ENCODE peak calls at places on chromosomes 2 and 18, in eight cellular contexts. H is fibroblast of lung, W is stomach, E is colonic mucosa, C is neural progenitor cell, L is brain microvascular endothelial cell, N is heart right ventricle, B is uterus. I is an unnamed sample.

GRCh38 chr2:50951416-50951815 is 80.5 kb downstream of the NRXN1 start:
- DNase-seq in H (peak; percentile 69), W (no peak), E (no peak), C (no peak), L (no peak), N (no peak), B (no peak), I (no peak)

GRCh38 chr2:109105113-109105512 is 23.9 kb upstream of the SH3RF3 start:
- DNase-seq in H (no peak), W (no peak), E (no peak), C (no peak), L (no peak), N (no peak), B (no peak), I (no peak)

GRCh38 chr2:38417745-38418689 is 40.9 kb upstream of the ATL2 start:
- DNase-seq in H (peak; percentile 22), W (no peak), E (no peak), C (no peak), L (no peak), N (no peak), B (no peak), I (no peak)

GRCh38 chr2:189407161-189407943 is 33.9 kb upstream of the WDR75 start:
- DNase-seq in H (peak; percentile 84), W (no peak), E (no peak), C (no peak), L (peak; percentile 68), N (no peak), B (peak; percentile 27), I (no peak)

GRCh38 chr2:240932724-240933047 is 26.6 kb downstream of the CROCC2 start:
- DNase-seq in H (no peak), W (peak; percentile 14), E (no peak), C (no peak), L (no peak), N (no peak), B (no peak), I (no peak)

GRCh38 chr2:134441153-134441863 is 187.4 kb downstream of the MGAT5 start:
- DNase-seq in H (no peak), W (no peak), E (no peak), C (no peak), L (no peak), N (no peak), B (no peak), I (no peak)

GRCh38 chr2:17918789-17919188 is 40.3 kb downstream of the KCNS3 start:
- DNase-seq in H (no peak), W (no peak), E (no peak), C (peak; percentile 18), L (no peak), N (no peak), B (no peak), I (no peak)

GRCh38 chr2:150484461-150484931 is 3.0 kb downstream of the RND3 start:
- DNase-seq in H (no peak), W (no peak), E (no peak), C (peak; percentile 35), L (no peak), N (no peak), B (no peak), I (no peak)

GRCh38 chr18:48547456-48548403 is 8.9 kb downstream of the CTIF start:
- DNase-seq in H (peak; percentile 91), W (no peak), E (no peak), C (no peak), L (peak; percentile 86), N (peak; percentile 34), B (no peak), I (peak; percentile 12)

GRCh38 chr2:9247786-9248185 is 41.2 kb downstream of the ASAP2 start:
- DNase-seq in H (no peak), W (peak; percentile 52), E (peak; percentile 80), C (no peak), L (no peak), N (peak; percentile 72), B (no peak), I (no peak)

GRCh38 chr18:25465152-25465790 is 113.3 kb upstream of the ZNF521 start:
- DNase-seq in H (no peak), W (no peak), E (no peak), C (peak; percentile 86), L (no peak), N (no peak), B (no peak), I (no peak)

GRCh38 chr2:239103125-239104098 is 255.5 kb downstream of the TWIST2 start:
- DNase-seq in H (no peak), W (no peak), E (no peak), C (no peak), L (no peak), N (no peak), B (no peak), I (no peak)

GRCh38 chr2:52193804-52194203 is 1161.9 kb upstream of the NRXN1 start:
- DNase-seq in H (no peak), W (no peak), E (no peak), C (no peak), L (no peak), N (no peak), B (no peak), I (no peak)

GRCh38 chr2:235493402-235493774 is 455 bp upstream of the AGAP1 start:
- DNase-seq in H (peak; percentile 47), W (no peak), E (no peak), C (no peak), L (peak; percentile 33), N (no peak), B (no peak), I (no peak)

GRCh38 chr2:30382995-30383394 is 64.1 kb upstream of the LCLAT1 start:
- DNase-seq in H (no peak), W (no peak), E (no peak), C (no peak), L (no peak), N (no peak), B (no peak), I (no peak)

GRCh38 chr2:98551316-98551715 is 57.0 kb downstream of the COA5 start:
- DNase-seq in H (no peak), W (no peak), E (no peak), C (no peak), L (no peak), N (no peak), B (no peak), I (no peak)

GRCh38 chr2:183242937-183243336 is 118.7 kb downstream of the NUP35 start:
- DNase-seq in H (peak; percentile 56), W (no peak), E (no peak), C (no peak), L (peak; percentile 73), N (no peak), B (no peak), I (no peak)

GRCh38 chr18:59065684-59066083 is 74.0 kb upstream of the SEC11C start:
- DNase-seq in H (peak; percentile 44), W (no peak), E (no peak), C (no peak), L (no peak), N (no peak), B (no peak), I (no peak)

GRCh38 chr2:144834954-144835633 is 315.2 kb upstream of the ZEB2 start:
- DNase-seq in H (peak; percentile 80), W (no peak), E (no peak), C (no peak), L (peak; percentile 86), N (peak; percentile 58), B (peak; percentile 19), I (no peak)

GRCh38 chr2:43707255-43707654 is 31.0 kb upstream of the C1GALT1C1L start:
- DNase-seq in H (peak; percentile 84), W (no peak), E (no peak), C (no peak), L (peak; percentile 84), N (peak; percentile 58), B (peak; percentile 84), I (peak; percentile 5)

GRCh38 chr2:25851740-25852503 is 26.4 kb downstream of the ASXL2 start:
- DNase-seq in H (peak; percentile 92), W (no peak), E (peak; percentile 29), C (peak; percentile 60), L (peak; percentile 81), N (peak; percentile 34), B (no peak), I (no peak)

GRCh38 chr2:3659447-3660432 is 1.7 kb downstream of the ALLC start:
- DNase-seq in H (no peak), W (no peak), E (no peak), C (no peak), L (peak; percentile 14), N (peak; percentile 54), B (no peak), I (no peak)

GRCh38 chr2:11833601-11834000 is 87.2 kb downstream of the LPIN1 start:
- DNase-seq in H (peak; percentile 94), W (no peak), E (no peak), C (no peak), L (peak; percentile 31), N (no peak), B (no peak), I (no peak)

GRCh38 chr2:171824086-171824485 is 70.0 kb downstream of the SLC25A12 start:
- DNase-seq in H (no peak), W (no peak), E (no peak), C (no peak), L (no peak), N (no peak), B (no peak), I (no peak)
- H3K4me3 ChIP-seq in H (no peak overlapping the region), W (no peak overlapping the region), E (no peak overlapping the region), C (no peak overlapping the region), L (no peak overlapping the region), N (no peak overlapping the region), B (no peak overlapping the region), I (no peak overlapping the region)

DNA sequence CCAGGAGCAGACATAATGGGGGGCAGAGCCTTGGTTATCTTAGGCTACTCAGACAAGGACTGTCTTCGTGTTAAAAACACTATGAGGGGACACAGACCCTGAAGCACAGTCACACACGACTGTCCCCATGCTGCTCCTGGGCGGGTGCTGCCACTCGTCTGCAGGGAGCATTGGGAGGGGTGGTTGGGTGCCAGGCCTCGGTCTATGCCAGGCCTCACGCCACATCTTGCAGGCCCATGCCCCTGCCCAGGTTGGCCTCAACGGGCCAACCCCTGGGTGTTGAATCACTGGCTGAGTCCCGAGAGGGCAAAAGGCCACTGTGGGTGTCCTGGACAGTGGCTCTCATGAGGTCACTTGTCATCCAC is 97.9 kb downstream of the USP40 start:
- DNase-seq in H (no peak), W (peak; percentile 25), E (no peak), C (no peak), L (no peak), N (no peak), B (peak; percentile 12), I (no peak)
- H3K36me3 ChIP-seq in H (peaks cover 8% of the 10 kb centered on the region), W (peaks cover 95% of the 10 kb centered on the region), E (no peaks in the 10 kb centered on the region), C (no peaks in the 10 kb centered on the region), L (peaks cover 5% of the 10 kb centered on the region), N (peaks cover 37% of the 10 kb centered on the region), B (no peaks in the 10 kb centered on the region), I (peaks cover 34% of the 10 kb centered on the region)

GRCh38 chr18:40897884-40898283 is 1057.2 kb upstream of the PIK3C3 start:
- DNase-seq in H (no peak), W (no peak), E (no peak), C (no peak), L (no peak), N (no peak), B (no peak), I (no peak)
- H3K4me3 ChIP-seq in H (no peak overlapping the region), W (no peak overlapping the region), E (no peak overlapping the region), C (no peak overlapping the region), L (no peak overlapping the region), N (no peak overlapping the region), B (no peak overlapping the region), I (no peak overlapping the region)

DNA sequence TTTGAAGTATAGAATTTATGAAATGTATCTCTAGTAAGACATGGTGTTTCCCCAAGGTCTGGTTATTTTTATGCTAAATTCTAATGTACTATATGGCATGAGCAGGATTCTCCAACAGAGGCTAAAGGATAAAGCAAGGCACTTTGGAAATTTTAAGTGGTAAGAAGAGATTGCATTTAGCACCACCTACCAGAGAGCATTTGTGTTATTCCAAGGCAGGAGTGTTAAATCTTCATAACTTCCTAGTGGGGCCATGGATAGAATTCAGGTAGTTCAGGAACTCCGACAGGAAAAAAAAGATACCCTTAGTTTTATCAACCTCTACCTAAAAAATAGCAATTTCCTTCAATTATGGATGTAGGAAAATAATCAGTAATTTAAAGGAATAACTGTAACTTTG is 497.4 kb upstream of the CRIM1 start:
- DNase-seq in H (no peak), W (no peak), E (no peak), C (no peak), L (no peak), N (no peak), B (no peak), I (no peak)
- H3K36me3 ChIP-seq in H (no peaks in the 10 kb centered on the region), W (no peaks in the 10 kb centered on the region), E (no peaks in the 10 kb centered on the region), C (no peaks in the 10 kb centered on the region), L (no peaks in the 10 kb centered on the region), N (no peaks in the 10 kb centered on the region), B (no peaks in the 10 kb centered on the region), I (no peaks in the 10 kb centered on the region)